ENCODE peak calls at places on chromosomes 5 and 9, in ten cellular contexts. S is A549, J is lower lobe of right lung, X is heart right ventricle, H is HCT116, G is endothelial cell of umbilical vein, W is psoas muscle, F is mammary epithelial cell, Q is adrenal gland, Y is upper lobe of left lung. L is an unnamed sample. For H3K4me1, the result is how much of the 10 kb centered on the place peaks cover.

GRCh38 chr9:98121096-98121495 is 2.1 kb upstream of the TRIM14 start:
- DNase-seq in S (no peak), J (no peak), X (no peak), H (no peak), G (peak), W (no peak), F (peak), Q (no peak), Y (no peak), L (no peak)

GRCh38 chr5:143402464-143403356 is 776 bp downstream of the NR3C1 start:
- DNase-seq in S (no peak), J (peak), X (peak), H (no peak), G (peak), W (peak), F (peak), Q (peak), Y (peak), L (peak)

GRCh38 chr5:35742006-35742405 is 114.7 kb upstream of the IL7R start:
- DNase-seq in S (no peak), J (no peak), X (no peak), H (no peak), G (no peak), W (no peak), F (no peak), Q (no peak), Y (no peak), L (no peak)

GRCh38 chr5:65100846-65101678 is 332.3 kb downstream of the CWC27 start:
- DNase-seq in S (peak), J (peak), X (peak), H (peak), G (peak), W (peak), F (peak), Q (peak), Y (no peak), L (peak)

GRCh38 chr9:68530618-68531017 is 10.1 kb downstream of the TMEM252 start:
- DNase-seq in S (no peak), J (peak), X (peak), H (no peak), G (no peak), W (peak), F (no peak), Q (peak), Y (no peak), L (no peak)

GRCh38 chr5:108735790-108736189 is 11.9 kb upstream of the FER start:
- DNase-seq in S (no peak), J (no peak), X (no peak), H (no peak), G (peak), W (no peak), F (no peak), Q (peak), Y (no peak), L (no peak)

GRCh38 chr5:40480392-40480791 is 199.3 kb upstream of the PTGER4 start:
- DNase-seq in S (no peak), J (no peak), X (no peak), H (no peak), G (no peak), W (no peak), F (no peak), Q (no peak), Y (no peak), L (no peak)

GRCh38 chr9:16133556-16134227 is 580.8 kb downstream of the CCDC171 start:
- DNase-seq in S (peak), J (peak), X (peak), H (peak), G (peak), W (no peak), F (peak), Q (peak), Y (no peak), L (no peak)

GRCh38 chr9:111074395-111074794 is 36.1 kb upstream of the LPAR1 start:
- DNase-seq in S (no peak), J (no peak), X (no peak), H (no peak), G (no peak), W (no peak), F (no peak), Q (peak), Y (no peak), L (no peak)

GRCh38 chr9:81411961-81412360 is 277.4 kb downstream of the TLE1 start:
- DNase-seq in S (no peak), J (no peak), X (no peak), H (no peak), G (no peak), W (no peak), F (peak), Q (no peak), Y (no peak), L (no peak)

GRCh38 chr9:73081979-73082657 is 69.5 kb upstream of the ANXA1 start:
- DNase-seq in S (peak), J (no peak), X (no peak), H (peak), G (peak), W (no peak), F (peak), Q (peak), Y (no peak), L (no peak)

GRCh38 chr9:108815156-108815555 is 40.6 kb downstream of the ACTL7B start:
- DNase-seq in S (no peak), J (no peak), X (no peak), H (peak), G (no peak), W (no peak), F (peak), Q (no peak), Y (no peak), L (no peak)

GRCh38 chr9:79480639-79481038 is 91.1 kb upstream of the TLE4 start:
- DNase-seq in S (no peak), J (no peak), X (no peak), H (no peak), G (no peak), W (no peak), F (peak), Q (no peak), Y (no peak), L (no peak)

GRCh38 chr5:58925627-58926545 is 343.0 kb downstream of the RAB3C start:
- DNase-seq in S (no peak), J (no peak), X (no peak), H (no peak), G (no peak), W (no peak), F (no peak), Q (peak), Y (no peak), L (peak)

GRCh38 chr9:6133346-6134063 is 82.1 kb upstream of the IL33 start:
- DNase-seq in S (no peak), J (no peak), X (no peak), H (no peak), G (no peak), W (no peak), F (peak), Q (no peak), Y (no peak), L (no peak)

GRCh38 chr5:54701179-54701578 is 183.6 kb downstream of the SNX18 start:
- DNase-seq in S (peak), J (peak), X (no peak), H (peak), G (no peak), W (no peak), F (peak), Q (peak), Y (no peak), L (peak)

GRCh38 chr9:18396102-18396728 is 77.7 kb upstream of the ADAMTSL1 start:
- DNase-seq in S (no peak), J (no peak), X (no peak), H (no peak), G (peak), W (no peak), F (no peak), Q (peak), Y (no peak), L (no peak)

GRCh38 chr5:3278643-3279042 is 317.0 kb upstream of the IRX1 start:
- DNase-seq in S (no peak), J (no peak), X (no peak), H (no peak), G (no peak), W (no peak), F (no peak), Q (no peak), Y (no peak), L (no peak)

GRCh38 chr5:166772770-166773169 is 1518.7 kb upstream of the WWC1 start:
- DNase-seq in S (no peak), J (no peak), X (no peak), H (no peak), G (no peak), W (no peak), F (peak), Q (no peak), Y (no peak), L (no peak)

GRCh38 chr5:55702612-55703345 is 9.3 kb downstream of the SLC38A9 start:
- DNase-seq in S (no peak), J (no peak), X (no peak), H (no peak), G (no peak), W (no peak), F (no peak), Q (no peak), Y (no peak), L (no peak)

GRCh38 chr5:112419596-112420110 is 576 bp upstream of the EPB41L4A start:
- DNase-seq in S (peak), J (peak), X (peak), H (peak), G (peak), W (no peak), F (peak), Q (peak), Y (peak), L (no peak)

GRCh38 chr9:116409124-116409523 is 255.5 kb downstream of the PAPPA start:
- DNase-seq in S (no peak), J (no peak), X (no peak), H (no peak), G (no peak), W (no peak), F (no peak), Q (no peak), Y (no peak), L (no peak)

GRCh38 chr5:156096259-156096658 is 230.7 kb upstream of the SGCD start:
- DNase-seq in S (no peak), J (no peak), X (no peak), H (no peak), G (no peak), W (no peak), F (no peak), Q (no peak), Y (no peak), L (no peak)

GRCh38 chr9:20604561-20604960 is 17.7 kb downstream of the MLLT3 start:
- DNase-seq in S (no peak), J (no peak), X (no peak), H (no peak), G (peak), W (no peak), F (no peak), Q (no peak), Y (no peak), L (no peak)

GRCh38 chr9:95053611-95054440 is 263.7 kb downstream of the FANCC start:
- DNase-seq in S (no peak), J (no peak), X (no peak), H (no peak), G (no peak), W (no peak), F (no peak), Q (no peak), Y (no peak), L (no peak)

GRCh38 chr9:37617837-37618236 is 25.4 kb upstream of the TOMM5 start:
- DNase-seq in S (no peak), J (no peak), X (no peak), H (no peak), G (no peak), W (no peak), F (no peak), Q (no peak), Y (no peak), L (no peak)

GRCh38 chr5:169013846-169014245 is 287.1 kb downstream of the SLIT3 start:
- DNase-seq in S (no peak), J (no peak), X (no peak), H (no peak), G (no peak), W (no peak), F (peak), Q (no peak), Y (no peak), L (no peak)

GRCh38 chr5:132057498-132058255 is 2.8 kb upstream of the IL3 start:
- DNase-seq in S (no peak), J (peak), X (no peak), H (no peak), G (no peak), W (no peak), F (no peak), Q (no peak), Y (no peak), L (no peak)

GRCh38 chr9:2231831-2232230 is 216.7 kb downstream of the SMARCA2 start:
- DNase-seq in S (no peak), J (no peak), X (no peak), H (no peak), G (no peak), W (no peak), F (peak), Q (peak), Y (no peak), L (no peak)

GRCh38 chr5:181008136-181008535 is 19.5 kb downstream of the BTNL3 start:
- DNase-seq in S (no peak), J (no peak), X (no peak), H (no peak), G (no peak), W (no peak), F (no peak), Q (no peak), Y (no peak), L (no peak)

GRCh38 chr9:132074736-132075135 is 4.9 kb downstream of the MED27 start:
- DNase-seq in S (no peak), J (no peak), X (no peak), H (no peak), G (peak), W (no peak), F (peak), Q (no peak), Y (no peak), L (no peak)
- H3K27ac ChIP-seq in S (no peak), J (no peak), X (no peak), H (no peak), G (no peak), W (no peak), F (no peak), Q (no peak), Y (no peak), L (peak)

GRCh38 chr5:93249651-93250289 is 331.2 kb downstream of the NR2F1-AS1 start:
- DNase-seq in S (no peak), J (no peak), X (no peak), H (peak), G (peak), W (no peak), F (peak), Q (no peak), Y (peak), L (no peak)
- H3K4me3 ChIP-seq in S (no peak), J (peak), X (no peak), H (peak), G (peak), W (no peak), F (peak), Q (no peak), Y (peak), L (peak)

DNA sequence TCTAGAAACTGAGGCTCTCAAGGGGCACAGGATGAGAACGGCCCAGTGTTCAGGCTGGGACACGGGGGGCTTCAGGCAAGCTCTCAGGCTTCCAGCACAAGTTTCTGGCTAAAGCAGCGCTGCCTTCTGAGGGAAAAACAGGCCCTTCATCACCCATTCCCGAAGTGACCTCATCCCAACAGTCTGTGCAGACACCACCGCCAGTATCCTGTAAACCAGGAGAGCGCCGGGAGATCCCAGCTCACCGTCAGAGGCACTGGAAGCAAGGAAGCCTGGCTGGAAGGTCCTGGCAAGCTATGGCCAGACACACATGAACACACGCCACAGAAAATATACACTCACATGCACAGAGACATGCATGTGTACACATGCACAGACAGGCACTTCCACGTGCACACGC is 8.8 kb downstream of the SLC12A7 start:
- DNase-seq in S (no peak), J (no peak), X (no peak), H (no peak), G (no peak), W (no peak), F (no peak), Q (no peak), Y (no peak), L (no peak)
- H3K4me1 ChIP-seq in S (half or more), J (half or more), X (half or more), H (under half), G (under half), W (under half), F (under half), Q (under half), Y (half or more), L (under half)

DNA sequence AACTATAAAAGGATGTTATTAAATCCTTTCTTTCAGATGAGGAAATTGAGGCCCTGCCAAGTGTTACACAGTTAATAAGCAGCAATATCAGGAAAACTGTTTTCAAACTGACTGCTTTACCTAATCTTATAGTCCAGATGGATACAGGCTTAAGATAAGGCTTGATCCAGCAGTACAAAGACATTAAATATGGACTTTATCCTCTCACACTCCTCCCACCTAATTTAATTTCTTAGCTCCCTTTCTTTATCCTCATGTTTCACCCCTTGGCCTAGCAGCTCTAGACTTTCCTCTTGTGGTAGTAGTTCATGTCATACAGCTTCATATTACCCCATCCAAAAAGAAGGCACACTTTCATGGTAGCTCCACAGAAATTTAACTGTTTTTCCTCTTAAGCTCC is 164.5 kb downstream of the BAAT start:
- DNase-seq in S (no peak), J (no peak), X (no peak), H (no peak), G (no peak), W (no peak), F (no peak), Q (no peak), Y (no peak), L (no peak)
- H3K27ac ChIP-seq in S (no peak), J (no peak), X (no peak), H (no peak), G (no peak), W (no peak), F (no peak), Q (no peak), Y (no peak), L (no peak)

GRCh38 chr9:129756191-129756590 is 3.3 kb upstream of the PTGES start:
- DNase-seq in S (no peak), J (no peak), X (no peak), H (no peak), G (no peak), W (no peak), F (no peak), Q (peak), Y (no peak), L (no peak)

GRCh38 chr9:129750010-129750409 is 2.8 kb downstream of the PTGES start:
- DNase-seq in S (no peak), J (no peak), X (no peak), H (no peak), G (no peak), W (no peak), F (peak), Q (no peak), Y (no peak), L (no peak)

GRCh38 chr9:129751841-129752801 is 721 bp downstream of the PTGES start:
- DNase-seq in S (no peak), J (peak), X (no peak), H (no peak), G (no peak), W (no peak), F (peak), Q (no peak), Y (no peak), L (no peak)

GRCh38 chr9:129755151-129755550 is 2.3 kb upstream of the PTGES start:
- DNase-seq in S (no peak), J (no peak), X (no peak), H (no peak), G (no peak), W (no peak), F (no peak), Q (no peak), Y (no peak), L (no peak)

GRCh38 chr9:129752915-129753724 is at the start of gene PTGES:
- DNase-seq in S (peak), J (peak), X (peak), H (peak), G (peak), W (peak), F (peak), Q (peak), Y (peak), L (peak)
- H3K4me3 ChIP-seq in S (peak), J (peak), X (peak), H (peak), G (no peak), W (peak), F (peak), Q (no peak), Y (peak), L (peak)

GRCh38 chr5:139659673-139660072 is 11.5 kb downstream of the CXXC5 start:
- DNase-seq in S (no peak), J (no peak), X (no peak), H (no peak), G (peak), W (no peak), F (no peak), Q (no peak), Y (no peak), L (no peak)

GRCh38 chr5:139663207-139663606 is 15.1 kb downstream of the CXXC5 start:
- DNase-seq in S (no peak), J (no peak), X (no peak), H (no peak), G (no peak), W (no peak), F (no peak), Q (no peak), Y (no peak), L (no peak)

GRCh38 chr5:139660105-139660915 is 12.2 kb downstream of the CXXC5 start:
- DNase-seq in S (no peak), J (peak), X (peak), H (no peak), G (peak), W (peak), F (peak), Q (peak), Y (no peak), L (peak)

GRCh38 chr5:139662617-139663016 is 14.5 kb downstream of the CXXC5 start:
- DNase-seq in S (no peak), J (no peak), X (no peak), H (no peak), G (no peak), W (no peak), F (no peak), Q (no peak), Y (no peak), L (no peak)

DNA sequence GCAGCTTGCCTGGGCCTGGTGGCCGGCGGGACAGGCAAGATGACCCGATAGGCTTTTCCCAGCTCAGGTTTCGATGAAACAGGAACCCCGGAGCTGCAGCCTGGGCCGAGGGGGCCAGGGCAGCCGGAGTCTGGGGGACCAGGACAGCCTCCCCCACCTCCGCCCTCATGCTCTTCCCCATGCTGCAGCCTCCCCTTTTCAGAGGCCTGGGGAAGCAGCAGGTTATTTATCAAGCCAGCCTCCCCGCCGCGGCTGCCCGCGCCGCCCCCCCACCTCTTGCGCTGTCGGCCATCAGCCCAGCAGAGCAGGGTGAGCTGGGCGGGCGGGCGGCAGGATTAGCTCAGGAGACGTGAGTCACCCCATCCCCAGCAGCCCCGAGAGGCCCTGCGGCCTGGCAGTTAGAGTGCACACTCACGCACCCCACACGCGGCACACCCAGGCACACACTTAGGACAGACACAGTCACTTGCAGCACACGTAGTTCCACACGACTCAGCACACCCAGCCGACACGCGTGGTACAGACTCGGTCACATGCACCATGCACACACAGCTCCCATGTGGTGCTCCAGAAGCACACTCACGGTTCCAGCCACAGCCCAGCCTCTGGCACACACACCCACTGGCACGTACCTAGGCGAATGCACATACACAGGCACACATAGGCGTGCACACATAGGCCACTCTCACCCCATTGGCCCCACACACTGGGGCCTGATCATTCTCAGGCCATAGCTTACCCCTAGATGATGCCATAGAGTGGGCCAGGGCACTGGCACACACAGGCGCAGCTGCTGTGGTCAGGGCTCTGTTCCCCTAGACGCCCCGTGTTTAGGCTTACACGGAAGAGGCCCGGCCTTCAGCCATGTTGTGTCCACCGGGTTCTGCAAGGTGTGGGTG is 13.0 kb downstream of the CXXC5 start:
- DNase-seq in S (no peak), J (peak), X (peak), H (peak), G (peak), W (peak), F (peak), Q (peak), Y (peak), L (peak)
- H3K4me1 ChIP-seq in S (half or more), J (half or more), X (half or more), H (half or more), G (under half), W (half or more), F (half or more), Q (half or more), Y (half or more), L (half or more)

L was measured in ascending aorta.